ENCODE peak calls at places on chromosomes 11 and 22, in seven cellular contexts. P, S, I, E, B, K and N are unnamed samples.

GRCh38 chr11:70477607-70478006 is 79.3 kb downstream of the CTTN start:
- DNase-seq in P (no peak), S (no peak), I (no peak), E (no peak), B (no peak), K (peak; percentile 79), N (no peak)

GRCh38 chr22:46908641-46909107 is 146.2 kb downstream of the TBC1D22A start:
- DNase-seq in P (no peak), S (no peak), I (no peak), E (no peak), B (no peak), K (no peak), N (no peak)

GRCh38 chr11:64298966-64299846 is 952 bp upstream of the CATSPERZ start:
- DNase-seq in P (no peak), S (no peak), I (no peak), E (no peak), B (no peak), K (no peak), N (no peak)

GRCh38 chr11:4979021-4979420 is 15.6 kb upstream of the OR51L1 start:
- DNase-seq in P (no peak), S (no peak), I (no peak), E (no peak), B (no peak), K (no peak), N (no peak)

GRCh38 chr11:76615950-76616349 is 54.6 kb downstream of the LRRC32 start:
- DNase-seq in P (no peak), S (no peak), I (no peak), E (no peak), B (no peak), K (no peak), N (no peak)

GRCh38 chr11:12110714-12111481 is 508 bp downstream of the MICAL2 start:
- DNase-seq in P (no peak), S (no peak), I (no peak), E (no peak), B (no peak), K (peak; percentile 50), N (no peak)

GRCh38 chr22:38853149-38853548 is 9.3 kb upstream of the NPTXR start:
- DNase-seq in P (no peak), S (no peak), I (no peak), E (no peak), B (no peak), K (no peak), N (no peak)

GRCh38 chr11:39777035-39777434 is 1682.4 kb downstream of the LRRC4C start:
- DNase-seq in P (no peak), S (no peak), I (no peak), E (no peak), B (no peak), K (no peak), N (no peak)

GRCh38 chr22:38312261-38312800 is 4.9 kb downstream of the CSNK1E start:
- DNase-seq in P (no peak), S (no peak), I (no peak), E (no peak), B (no peak), K (no peak), N (no peak)

GRCh38 chr11:72720806-72721205 is 31.4 kb downstream of the ARAP1 start:
- DNase-seq in P (no peak), S (no peak), I (no peak), E (no peak), B (no peak), K (no peak), N (no peak)

GRCh38 chr11:1279674-1280055 is 29.8 kb downstream of the TOLLIP start:
- DNase-seq in P (no peak), S (no peak), I (no peak), E (no peak), B (no peak), K (no peak), N (no peak)

GRCh38 chr11:82932564-82932963 is 31.0 kb downstream of the DDIAS start:
- DNase-seq in P (no peak), S (no peak), I (no peak), E (peak; percentile 7), B (no peak), K (no peak), N (no peak)

GRCh38 chr11:6357222-6357621 is 33.1 kb upstream of the SMPD1 start:
- DNase-seq in P (no peak), S (no peak), I (peak; percentile 22), E (peak; percentile 42), B (no peak), K (no peak), N (no peak)

GRCh38 chr11:37500425-37500824 is 902.4 kb upstream of the RAG2 start:
- DNase-seq in P (no peak), S (no peak), I (no peak), E (no peak), B (no peak), K (no peak), N (no peak)

GRCh38 chr22:35987487-35987886 is 41.1 kb downstream of the RBFOX2 start:
- DNase-seq in P (no peak), S (no peak), I (no peak), E (no peak), B (peak; percentile 15), K (peak; percentile 18), N (no peak)

GRCh38 chr22:45265546-45265945 is 19.2 kb upstream of the UPK3A start:
- DNase-seq in P (no peak), S (no peak), I (no peak), E (no peak), B (no peak), K (no peak), N (no peak)

GRCh38 chr11:59822989-59823566 is 12.5 kb upstream of the MRPL16 start:
- DNase-seq in P (no peak), S (no peak), I (peak; percentile 69), E (peak; percentile 62), B (peak; percentile 63), K (peak; percentile 53), N (peak; percentile 30)

GRCh38 chr11:76233936-76234703 is 27.8 kb upstream of the WNT11 start:
- DNase-seq in P (no peak), S (peak; percentile 37), I (no peak), E (peak; percentile 56), B (no peak), K (peak; percentile 74), N (no peak)

GRCh38 chr22:36052505-36052941 is 23.9 kb upstream of the RBFOX2 start:
- DNase-seq in P (no peak), S (no peak), I (peak; percentile 77), E (peak; percentile 77), B (no peak), K (no peak), N (no peak)

GRCh38 chr11:64233913-64234839 is at the start of gene VEGFB:
- DNase-seq in P (no peak), S (no peak), I (no peak), E (peak; percentile 86), B (no peak), K (peak; percentile 92), N (peak; percentile 81)

DNA sequence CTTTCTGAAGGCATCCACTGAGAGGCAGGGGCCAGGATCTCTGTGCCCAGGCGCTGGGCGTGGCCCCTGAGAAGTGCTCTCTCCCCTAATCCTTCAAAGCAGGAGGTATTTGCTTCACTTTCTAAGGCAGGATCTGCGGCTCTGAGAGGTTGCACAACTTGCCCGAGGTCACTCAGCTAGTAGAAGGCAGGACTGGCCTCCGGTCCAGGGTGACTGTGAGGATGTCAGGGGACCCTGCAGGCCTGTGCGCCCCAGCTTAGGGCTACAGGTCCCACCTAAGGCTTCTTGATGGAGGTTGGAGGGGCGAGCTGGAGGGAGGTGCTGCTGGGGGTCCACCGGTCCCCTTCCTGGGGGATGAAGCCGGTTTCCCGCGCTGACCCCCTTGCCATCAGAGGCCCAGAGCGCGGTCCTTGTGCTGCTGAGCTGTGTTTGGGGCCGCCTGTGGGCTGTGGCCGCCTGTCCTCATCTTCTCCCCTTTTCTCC is 979 bp downstream of the SMIM38 start:
- DNase-seq in P (no peak), S (no peak), I (no peak), E (peak; percentile 55), B (peak; percentile 69), K (no peak), N (no peak)
- TF ChIP-seq JUND in P (no peak), S (no peak), I (no peak), E (no peak), B (no peak), K (no peak), N (no peak)

DNA sequence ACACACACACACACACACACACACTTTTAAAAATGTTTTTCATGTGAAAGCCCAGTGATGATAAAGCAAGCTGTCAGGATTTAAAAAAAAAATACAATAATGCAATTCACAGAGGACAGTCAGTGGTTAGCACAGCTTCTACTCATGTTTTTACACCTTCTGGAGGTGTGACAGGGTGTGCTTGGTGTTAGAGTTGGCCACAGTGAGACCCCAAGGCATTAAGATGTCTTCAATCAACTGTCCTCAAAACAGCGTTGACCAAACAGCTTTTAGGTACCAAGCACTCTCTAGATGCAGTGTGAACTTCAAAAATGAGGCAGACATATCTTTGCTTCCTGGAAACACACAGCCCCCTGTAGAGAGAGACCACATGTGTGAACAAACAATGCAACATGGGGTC is 166.4 kb upstream of the TBCEL start:
- DNase-seq in P (no peak), S (no peak), I (no peak), E (no peak), B (no peak), K (no peak), N (no peak)
- TF ChIP-seq JUND in P (no peak), S (no peak), I (no peak), E (no peak), B (no peak), K (no peak), N (no peak)

DNA sequence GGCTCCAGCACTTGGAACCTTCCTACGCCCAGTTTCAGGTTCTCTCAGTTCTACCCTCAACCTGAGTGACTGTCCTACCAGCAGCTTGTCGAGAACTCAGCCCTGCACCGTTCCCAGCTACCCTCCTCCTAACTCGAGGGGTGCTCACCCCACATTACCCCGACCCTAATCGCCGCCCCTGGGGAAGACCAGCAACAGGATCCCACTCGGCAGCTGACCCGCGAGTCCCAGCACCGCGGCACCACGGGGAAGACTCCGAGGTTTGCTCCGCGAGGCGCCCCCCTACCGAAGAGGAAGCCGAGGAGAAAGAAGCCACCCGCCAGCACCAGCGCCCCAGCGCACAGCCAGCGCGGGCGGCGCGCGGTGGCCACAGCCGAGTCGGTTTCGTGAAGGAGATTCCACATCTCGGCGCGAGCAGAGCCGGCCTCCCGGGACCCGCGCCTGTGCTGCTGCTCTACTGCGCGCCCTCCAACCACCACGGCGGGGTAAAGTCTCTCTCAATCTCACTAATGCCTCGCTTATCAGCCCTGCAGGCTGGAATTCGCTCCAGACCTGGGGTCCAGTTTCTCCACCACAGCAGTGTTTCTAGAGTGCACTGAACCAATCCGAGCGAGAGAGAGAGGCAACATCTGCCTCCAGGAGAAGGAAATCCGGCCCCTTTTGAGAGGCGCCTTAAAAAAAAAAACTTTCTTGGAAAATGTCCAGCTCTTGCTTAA is at the start of gene FOLH1:
- DNase-seq in P (no peak), S (no peak), I (no peak), E (peak; percentile 2), B (no peak), K (peak; percentile 15), N (peak; percentile 55)
- TF ChIP-seq JUND in P (no peak), S (no peak), I (no peak), E (no peak), B (no peak), K (no peak), N (no peak)

DNA sequence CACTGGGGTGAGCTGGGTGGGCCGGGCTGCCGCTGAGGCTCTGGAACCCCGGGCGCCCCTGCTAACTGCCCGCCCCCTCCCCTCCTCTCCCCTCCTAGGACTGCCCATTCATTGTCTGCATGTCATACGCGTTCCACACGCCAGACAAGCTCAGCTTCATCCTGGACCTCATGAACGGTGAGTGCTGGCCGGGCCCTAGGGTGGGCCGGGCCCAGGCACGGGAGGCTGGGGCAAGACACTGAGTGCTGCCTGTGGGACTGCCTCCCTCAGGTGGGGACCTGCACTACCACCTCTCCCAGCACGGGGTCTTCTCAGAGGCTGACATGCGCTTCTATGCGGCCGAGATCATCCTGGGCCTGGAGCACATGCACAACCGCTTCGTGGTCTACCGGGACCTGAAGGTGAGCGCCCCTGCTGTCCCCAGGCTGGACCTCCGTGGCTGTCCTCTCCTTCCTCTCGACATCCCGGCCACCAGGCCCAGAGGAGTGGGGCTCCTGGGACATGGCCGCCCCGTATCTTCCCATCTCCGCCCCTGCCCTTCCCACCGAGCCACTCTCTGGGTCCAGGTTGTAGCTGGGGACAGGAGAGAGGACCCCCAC is 7.5 kb upstream of the ANKRD13D start:
- DNase-seq in P (no peak), S (no peak), I (no peak), E (no peak), B (no peak), K (no peak), N (no peak)
- TF ChIP-seq JUND in P (no peak), S (no peak), I (no peak), E (no peak), B (no peak), K (no peak), N (no peak)